ENCODE peak calls at places on chromosome 22, in eight cellular contexts. L, I, N, R, S, V, H and K are unnamed samples.

GRCh38 chr22:46165975-46166374 is 15.6 kb downstream of the PPARA start:
- DNase-seq in L (no peak), I (no peak), N (peak; percentile 63), R (no peak), S (no peak), V (no peak), H (no peak), K (no peak)

GRCh38 chr22:42160830-42161696 is 30.5 kb upstream of the CYP2D6 start:
- DNase-seq in L (peak; percentile 81), I (no peak), N (no peak), R (no peak), S (no peak), V (no peak), H (peak; percentile 53), K (no peak)

GRCh38 chr22:20211997-20212753 is 55.9 kb downstream of the RTN4R start:
- DNase-seq in L (no peak), I (no peak), N (no peak), R (peak; percentile 96), S (no peak), V (peak; percentile 38), H (peak; percentile 57), K (no peak)

GRCh38 chr22:35437038-35437437 is 37.1 kb downstream of the MCM5 start:
- DNase-seq in L (peak; percentile 72), I (no peak), N (no peak), R (peak; percentile 55), S (no peak), V (no peak), H (no peak), K (no peak)

GRCh38 chr22:43711681-43712080 is 100.4 kb downstream of the EFCAB6 start:
- DNase-seq in L (no peak), I (no peak), N (no peak), R (no peak), S (no peak), V (no peak), H (no peak), K (no peak)

GRCh38 chr22:27656970-27657369 is 144.6 kb downstream of the MN1 start:
- DNase-seq in L (no peak), I (no peak), N (no peak), R (no peak), S (no peak), V (no peak), H (no peak), K (no peak)

GRCh38 chr22:43008921-43009320 is 6.0 kb downstream of the PACSIN2 start:
- DNase-seq in L (no peak), I (no peak), N (no peak), R (no peak), S (no peak), V (no peak), H (no peak), K (no peak)

GRCh38 chr22:43317252-43317651 is 25.9 kb downstream of the SCUBE1 start:
- DNase-seq in L (no peak), I (no peak), N (no peak), R (peak; percentile 40), S (no peak), V (no peak), H (no peak), K (no peak)

GRCh38 chr22:38834991-38835390 is 8.8 kb downstream of the NPTXR start:
- DNase-seq in L (no peak), I (no peak), N (no peak), R (no peak), S (no peak), V (no peak), H (no peak), K (no peak)

GRCh38 chr22:38735465-38736256 is 20.1 kb downstream of the SUN2 start:
- DNase-seq in L (no peak), I (no peak), N (no peak), R (no peak), S (no peak), V (no peak), H (no peak), K (no peak)

GRCh38 chr22:19568337-19569311 is 44.4 kb upstream of the CLDN5 start:
- DNase-seq in L (peak; percentile 40), I (no peak), N (peak; percentile 91), R (no peak), S (peak; percentile 49), V (no peak), H (no peak), K (no peak)

GRCh38 chr22:46043816-46044717 is 67.1 kb upstream of the WNT7B start:
- DNase-seq in L (no peak), I (no peak), N (peak; percentile 64), R (no peak), S (no peak), V (no peak), H (peak; percentile 49), K (no peak)

GRCh38 chr22:38927033-38927789 is 30.2 kb upstream of the APOBEC3A start:
- DNase-seq in L (peak; percentile 84), I (peak; percentile 40), N (peak; percentile 80), R (peak; percentile 80), S (no peak), V (peak; percentile 77), H (peak; percentile 88), K (peak; percentile 70)

GRCh38 chr22:38257170-38257569 is 15.6 kb downstream of the TMEM184B start:
- DNase-seq in L (no peak), I (no peak), N (peak; percentile 82), R (no peak), S (no peak), V (no peak), H (no peak), K (no peak)

GRCh38 chr22:49209452-49210195 is 618.0 kb downstream of the BRD1 start:
- DNase-seq in L (peak; percentile 21), I (no peak), N (no peak), R (peak; percentile 26), S (no peak), V (no peak), H (no peak), K (no peak)

GRCh38 chr22:19656541-19657251 is 57.6 kb upstream of the SEPTIN5 start:
- DNase-seq in L (no peak), I (no peak), N (no peak), R (no peak), S (no peak), V (no peak), H (no peak), K (no peak)

GRCh38 chr22:49349181-49349835 is 478.4 kb downstream of the BRD1 start:
- DNase-seq in L (no peak), I (no peak), N (no peak), R (no peak), S (no peak), V (no peak), H (no peak), K (no peak)

DNA sequence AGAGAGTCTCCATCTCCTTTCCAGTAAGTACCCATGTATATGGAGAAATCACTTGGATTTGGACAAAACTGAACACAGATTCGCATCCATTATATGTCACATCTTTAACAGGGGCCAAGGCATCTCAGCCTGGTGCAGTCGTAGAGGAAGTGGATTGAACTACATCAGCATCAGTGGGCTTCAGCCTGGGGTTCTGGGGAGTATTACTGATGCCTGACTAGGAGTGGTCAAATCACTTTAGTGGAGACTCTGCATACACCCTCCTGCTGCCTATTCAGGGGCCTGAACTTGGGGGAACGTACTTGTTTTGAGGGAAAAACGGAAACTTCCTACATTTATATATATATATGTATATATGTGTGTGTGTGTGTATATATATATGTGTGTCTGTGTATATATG is 72.8 kb downstream of the GAB4 start:
- DNase-seq in L (no peak), I (no peak), N (no peak), R (no peak), S (no peak), V (no peak), H (no peak), K (no peak)
- TF ChIP-seq CTCF in L (no peak), I (no peak), N (no peak), R (no peak), S (no peak), V (no peak), H (no peak), K (no peak)

GRCh38 chr22:21657020-21657360 is 8.8 kb upstream of the PPIL2 start:
- DNase-seq in L (no peak), I (no peak), N (no peak), R (no peak), S (no peak), V (no peak), H (no peak), K (no peak)

GRCh38 chr22:21659864-21660525 is 5.8 kb upstream of the PPIL2 start:
- DNase-seq in L (no peak), I (no peak), N (no peak), R (no peak), S (no peak), V (no peak), H (no peak), K (no peak)

GRCh38 chr22:21660904-21661303 is 4.9 kb upstream of the PPIL2 start:
- DNase-seq in L (no peak), I (no peak), N (no peak), R (no peak), S (no peak), V (no peak), H (no peak), K (no peak)

GRCh38 chr22:21661991-21662390 is 3.8 kb upstream of the PPIL2 start:
- DNase-seq in L (no peak), I (no peak), N (no peak), R (no peak), S (no peak), V (no peak), H (no peak), K (no peak)

GRCh38 chr22:21657361-21658118 is 8.3 kb upstream of the PPIL2 start:
- DNase-seq in L (peak; percentile 52), I (peak; percentile 34), N (peak; percentile 82), R (peak; percentile 88), S (no peak), V (peak; percentile 73), H (peak; percentile 89), K (peak; percentile 72)
- TF ChIP-seq CTCF in L (no peak), I (no peak), N (no peak), R (peak; percentile 24), S (no peak), V (peak; percentile 15), H (peak; percentile 32), K (peak; percentile 41)

GRCh38 chr22:22817468-22818201 is 70.0 kb upstream of the IGLL5 start:
- DNase-seq in L (no peak), I (no peak), N (no peak), R (no peak), S (no peak), V (no peak), H (no peak), K (no peak)
- TF ChIP-seq CTCF in L (no peak), I (no peak), N (no peak), R (peak; percentile 18), S (no peak), V (no peak), H (no peak), K (no peak)

DNA sequence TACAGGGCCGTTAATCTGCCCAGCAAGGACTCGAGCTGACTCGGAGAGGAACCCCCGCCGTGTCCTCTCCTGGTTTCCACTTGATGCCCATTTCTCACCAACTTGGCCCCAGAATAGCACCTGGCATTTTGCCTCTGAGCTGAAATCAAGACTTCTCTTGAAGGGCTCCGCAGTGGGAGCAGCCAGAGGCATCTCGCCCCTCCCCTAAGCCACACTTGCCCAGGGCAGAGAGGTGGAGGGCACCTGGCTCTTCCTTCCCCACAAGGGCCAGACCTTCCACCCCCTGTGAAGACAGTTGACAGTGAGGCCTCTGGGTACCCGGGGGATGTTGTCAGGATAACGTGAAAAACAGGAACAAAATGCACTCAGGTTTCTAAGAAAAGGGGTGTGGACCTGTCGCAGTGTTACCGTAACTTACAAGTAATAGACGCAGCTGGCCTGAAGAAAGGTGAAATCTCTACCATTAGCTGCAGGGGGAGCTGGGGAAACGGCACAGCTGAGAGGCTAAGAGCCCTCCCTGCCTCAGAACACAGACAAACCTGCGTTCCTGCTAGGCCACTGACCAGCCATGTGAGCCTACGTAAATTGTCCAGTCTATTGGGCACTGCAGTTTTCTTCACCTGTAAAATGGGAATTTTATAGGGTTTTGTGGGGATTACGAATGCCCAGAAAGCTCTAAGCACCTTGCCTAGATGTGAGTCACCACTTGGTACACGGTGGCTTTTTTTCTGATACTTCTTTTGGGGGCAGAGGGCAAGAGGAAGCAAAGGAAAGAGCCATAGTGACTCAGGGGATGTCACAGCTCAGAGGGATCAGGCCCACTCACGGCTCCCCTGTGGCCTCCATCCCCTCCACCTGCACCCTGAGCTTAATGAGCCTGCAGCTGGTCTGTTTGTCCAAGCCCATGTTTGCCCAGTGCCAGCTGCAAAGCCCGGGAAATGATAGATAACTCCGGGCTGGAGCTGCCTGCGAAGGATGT is 18.6 kb upstream of the CABP7 start:
- DNase-seq in L (peak; percentile 44), I (no peak), N (peak; percentile 55), R (peak; percentile 40), S (no peak), V (no peak), H (peak; percentile 24), K (no peak)
- TF ChIP-seq CTCF in L (no peak), I (no peak), N (no peak), R (peak; percentile 29), S (no peak), V (no peak), H (no peak), K (peak; percentile 49)